ENCODE peak calls at places on chromosomes 2 and 18, in five cellular contexts. One of them, this sample, is unnamed.

GRCh38 chr2:42693013-42693575 is 70.8 kb downstream of the OXER1 start:
- DNase-seq in left ventricle myocardium superior: no peak
- DNase-seq in activated naive CD4-positive, alpha-beta T cell: no peak
- DNase-seq in T-helper 1 cell: no peak
- DNase-seq in naive thymus-derived CD8-positive, alpha-beta T cell: no peak
- DNase-seq in this sample: no peak

GRCh38 chr2:124626993-124627392 is 601.9 kb downstream of the CNTNAP5 start:
- DNase-seq in naive thymus-derived CD8-positive, alpha-beta T cell: no peak
- DNase-seq in activated naive CD4-positive, alpha-beta T cell: no peak
- DNase-seq in left ventricle myocardium superior: no peak
- DNase-seq in T-helper 1 cell: no peak
- DNase-seq in this sample: no peak

GRCh38 chr2:232316382-232317190 is 62.0 kb upstream of the ALPP start:
- DNase-seq in naive thymus-derived CD8-positive, alpha-beta T cell: no peak
- DNase-seq in left ventricle myocardium superior: no peak
- DNase-seq in T-helper 1 cell: no peak
- DNase-seq in activated naive CD4-positive, alpha-beta T cell: no peak
- DNase-seq in this sample: no peak

GRCh38 chr2:10278029-10278762 is 24.5 kb upstream of the HPCAL1 start:
- DNase-seq in activated naive CD4-positive, alpha-beta T cell: no peak
- DNase-seq in left ventricle myocardium superior: peak; percentile 82
- DNase-seq in naive thymus-derived CD8-positive, alpha-beta T cell: no peak
- DNase-seq in T-helper 1 cell: no peak
- DNase-seq in this sample: no peak

GRCh38 chr2:70417011-70417410 is 115.1 kb upstream of the FAM136A start:
- DNase-seq in naive thymus-derived CD8-positive, alpha-beta T cell: no peak
- DNase-seq in T-helper 1 cell: no peak
- DNase-seq in activated naive CD4-positive, alpha-beta T cell: no peak
- DNase-seq in left ventricle myocardium superior: no peak
- DNase-seq in this sample: no peak

GRCh38 chr2:209463226-209463625 is 39.4 kb downstream of the MAP2 start:
- DNase-seq in activated naive CD4-positive, alpha-beta T cell: no peak
- DNase-seq in left ventricle myocardium superior: no peak
- DNase-seq in naive thymus-derived CD8-positive, alpha-beta T cell: no peak
- DNase-seq in T-helper 1 cell: no peak
- DNase-seq in this sample: no peak

GRCh38 chr18:76058146-76058545 is 436.9 kb downstream of the ZNF516 start:
- DNase-seq in naive thymus-derived CD8-positive, alpha-beta T cell: no peak
- DNase-seq in activated naive CD4-positive, alpha-beta T cell: no peak
- DNase-seq in T-helper 1 cell: no peak
- DNase-seq in left ventricle myocardium superior: no peak
- DNase-seq in this sample: no peak

GRCh38 chr2:200860092-200860795 is 4.2 kb downstream of the CLK1 start:
- DNase-seq in T-helper 1 cell: no peak
- DNase-seq in left ventricle myocardium superior: no peak
- DNase-seq in activated naive CD4-positive, alpha-beta T cell: no peak
- DNase-seq in naive thymus-derived CD8-positive, alpha-beta T cell: peak; percentile 25
- DNase-seq in this sample: no peak

GRCh38 chr2:222445226-222445625 is 20.9 kb downstream of the SGPP2 start:
- DNase-seq in naive thymus-derived CD8-positive, alpha-beta T cell: no peak
- DNase-seq in left ventricle myocardium superior: no peak
- DNase-seq in activated naive CD4-positive, alpha-beta T cell: no peak
- DNase-seq in T-helper 1 cell: no peak
- DNase-seq in this sample: no peak

GRCh38 chr18:44651453-44651852 is 29.2 kb upstream of the SETBP1 start:
- DNase-seq in T-helper 1 cell: no peak
- DNase-seq in activated naive CD4-positive, alpha-beta T cell: no peak
- DNase-seq in left ventricle myocardium superior: no peak
- DNase-seq in naive thymus-derived CD8-positive, alpha-beta T cell: no peak
- DNase-seq in this sample: no peak

GRCh38 chr2:42851740-42852250 is 59.4 kb upstream of the HAAO start:
- DNase-seq in activated naive CD4-positive, alpha-beta T cell: no peak
- DNase-seq in left ventricle myocardium superior: no peak
- DNase-seq in T-helper 1 cell: no peak
- DNase-seq in naive thymus-derived CD8-positive, alpha-beta T cell: no peak
- DNase-seq in this sample: no peak

GRCh38 chr18:9614401-9615279 is at the start of gene PPP4R1:
- DNase-seq in activated naive CD4-positive, alpha-beta T cell: peak; percentile 4
- DNase-seq in left ventricle myocardium superior: peak; percentile 90
- DNase-seq in naive thymus-derived CD8-positive, alpha-beta T cell: peak; percentile 40
- DNase-seq in T-helper 1 cell: peak; percentile 73
- DNase-seq in this sample: peak; percentile 68

GRCh38 chr2:61044596-61044995 is 21.1 kb upstream of the SANBR start:
- DNase-seq in T-helper 1 cell: no peak
- DNase-seq in activated naive CD4-positive, alpha-beta T cell: no peak
- DNase-seq in left ventricle myocardium superior: no peak
- DNase-seq in naive thymus-derived CD8-positive, alpha-beta T cell: no peak
- DNase-seq in this sample: no peak

GRCh38 chr2:223846524-223846923 is 9.1 kb upstream of the AP1S3 start:
- DNase-seq in naive thymus-derived CD8-positive, alpha-beta T cell: no peak
- DNase-seq in T-helper 1 cell: no peak
- DNase-seq in left ventricle myocardium superior: no peak
- DNase-seq in activated naive CD4-positive, alpha-beta T cell: no peak
- DNase-seq in this sample: no peak

GRCh38 chr2:166700079-166700478 is 188.2 kb upstream of the XIRP2 start:
- DNase-seq in activated naive CD4-positive, alpha-beta T cell: no peak
- DNase-seq in naive thymus-derived CD8-positive, alpha-beta T cell: no peak
- DNase-seq in left ventricle myocardium superior: no peak
- DNase-seq in T-helper 1 cell: no peak
- DNase-seq in this sample: no peak

GRCh38 chr2:152804687-152805408 is 86.4 kb downstream of the ARL6IP6 start:
- DNase-seq in left ventricle myocardium superior: no peak
- DNase-seq in naive thymus-derived CD8-positive, alpha-beta T cell: no peak
- DNase-seq in activated naive CD4-positive, alpha-beta T cell: no peak
- DNase-seq in T-helper 1 cell: no peak
- DNase-seq in this sample: no peak

GRCh38 chr18:68181956-68182355 is 533.0 kb downstream of the TMX3 start:
- DNase-seq in T-helper 1 cell: no peak
- DNase-seq in activated naive CD4-positive, alpha-beta T cell: no peak
- DNase-seq in left ventricle myocardium superior: no peak
- DNase-seq in naive thymus-derived CD8-positive, alpha-beta T cell: no peak
- DNase-seq in this sample: no peak

GRCh38 chr2:85750509-85751299 is 3.1 kb upstream of the ATOH8 start:
- DNase-seq in T-helper 1 cell: peak; percentile 25
- DNase-seq in activated naive CD4-positive, alpha-beta T cell: no peak
- DNase-seq in naive thymus-derived CD8-positive, alpha-beta T cell: peak; percentile 18
- DNase-seq in left ventricle myocardium superior: peak; percentile 83
- DNase-seq in this sample: peak; percentile 36

GRCh38 chr2:225937625-225938024 is 538.1 kb downstream of the NYAP2 start:
- DNase-seq in activated naive CD4-positive, alpha-beta T cell: no peak
- DNase-seq in T-helper 1 cell: no peak
- DNase-seq in naive thymus-derived CD8-positive, alpha-beta T cell: no peak
- DNase-seq in left ventricle myocardium superior: no peak
- DNase-seq in this sample: no peak